ENCODE peak calls at places on chromosomes 2 and 18, in four cellular contexts. Y is A549, P is cerebellar cortex, X is iris pigment epithelial cell. W is an unnamed sample.

GRCh38 chr2:126952216-126952615 is 53.5 kb downstream of the TEX51 start:
- DNase-seq in Y (no peak), X (no peak), P (no peak), W (no peak)

GRCh38 chr2:161976300-161976699 is 97.7 kb downstream of the DPP4 start:
- DNase-seq in Y (no peak), X (no peak), P (no peak), W (no peak)

GRCh38 chr18:68623342-68623741 is 91.6 kb downstream of the TMX3 start:
- DNase-seq in X (peak; percentile 81), Y (peak; percentile 48), P (peak; percentile 86), W (peak; percentile 19)

GRCh38 chr2:58502931-58503330 is 261.8 kb upstream of the FANCL start:
- DNase-seq in P (no peak), X (no peak), Y (no peak), W (no peak)

GRCh38 chr18:52510139-52510538 is 170.1 kb downstream of the DCC start:
- DNase-seq in X (no peak), Y (no peak), P (no peak), W (no peak)

GRCh38 chr2:158586491-158586890 is 129.7 kb downstream of the PKP4 start:
- DNase-seq in X (peak; percentile 97), P (no peak), Y (peak; percentile 55), W (no peak)

GRCh38 chr2:160345102-160345501 is 145.0 kb upstream of the ITGB6 start:
- DNase-seq in X (no peak), P (no peak), Y (no peak), W (no peak)

GRCh38 chr18:41992066-41992465 is 37.0 kb downstream of the PIK3C3 start:
- DNase-seq in P (no peak), Y (no peak), X (peak; percentile 51), W (no peak)

GRCh38 chr18:22434973-22435608 is 17.4 kb upstream of the CTAGE1 start:
- DNase-seq in Y (peak; percentile 34), P (no peak), X (peak; percentile 76), W (no peak)

GRCh38 chr2:214575030-214575949 is 164.4 kb downstream of the VWC2L start:
- DNase-seq in Y (no peak), X (no peak), P (peak; percentile 15), W (peak; percentile 63)

GRCh38 chr2:233025706-233026105 is 6.8 kb upstream of the NEU2 start:
- DNase-seq in X (peak; percentile 36), P (no peak), Y (no peak), W (no peak)

GRCh38 chr2:168157926-168158325 is 89.5 kb downstream of the STK39 start:
- DNase-seq in X (peak; percentile 63), P (no peak), Y (no peak), W (no peak)

GRCh38 chr2:73156539-73157124 is 43.9 kb upstream of the RAB11FIP5 start:
- DNase-seq in P (peak; percentile 63), X (peak; percentile 61), Y (peak; percentile 69), W (peak; percentile 29)

GRCh38 chr2:126736133-126736874 is 80.3 kb downstream of the GYPC start:
- DNase-seq in X (peak; percentile 4), P (no peak), Y (no peak), W (no peak)

GRCh38 chr18:41371718-41372117 is 583.3 kb upstream of the PIK3C3 start:
- DNase-seq in P (no peak), X (peak; percentile 65), Y (no peak), W (no peak)

GRCh38 chr2:102103992-102104871 is 38.3 kb upstream of the IL1R1 start:
- DNase-seq in Y (peak; percentile 71), P (no peak), X (peak; percentile 96), W (no peak)

W was measured in C1 segment of cervical spinal cord.